ENCODE peak calls at places on chromosomes 3 and 15, in six cellular contexts. U is HT1080; Q is MV-4-11; K is foreskin fibroblast; I is B cell; B is stimulated activated CD4-positive, alpha-beta T cell treated with anti-CD3 and anti-CD28 coated beads, Interleukin-2, amount 100 ng/mL, for 48 hours. W is an unnamed sample.

GRCh38 chr3:129732200-129732876 is 125.9 kb upstream of the PLXND1 start:
- DNase-seq in U (peak), Q (no peak), K (no peak), I (no peak), B (no peak), W (peak)

GRCh38 chr3:143850877-143851276 is 2.6 kb upstream of the SLC9A9 start:
- DNase-seq in U (no peak), Q (no peak), K (peak), I (no peak), B (no peak), W (peak)

GRCh38 chr15:31374489-31374888 is 47.9 kb downstream of the KLF13 start:
- DNase-seq in U (no peak), Q (no peak), K (no peak), I (no peak), B (no peak), W (no peak)

GRCh38 chr15:71785996-71786395 is 24.4 kb upstream of the NR2E3 start:
- DNase-seq in U (no peak), Q (no peak), K (no peak), I (no peak), B (no peak), W (no peak)

GRCh38 chr15:46344115-46344749 is 709.4 kb downstream of the SQOR start:
- DNase-seq in U (no peak), Q (no peak), K (no peak), I (no peak), B (no peak), W (peak)

GRCh38 chr3:24373198-24373959 is 121.3 kb downstream of the THRB start:
- DNase-seq in U (no peak), Q (no peak), K (no peak), I (no peak), B (no peak), W (no peak)

GRCh38 chr3:39383913-39384664 is 919 bp downstream of the SLC25A38 start:
- DNase-seq in U (peak), Q (no peak), K (peak), I (peak), B (peak), W (peak)

GRCh38 chr3:9933561-9934234 is at the start of gene CRELD1:
- DNase-seq in U (no peak), Q (peak), K (peak), I (peak), B (peak), W (peak)

GRCh38 chr15:88803241-88803919 is at the start of gene ACAN:
- DNase-seq in U (no peak), Q (no peak), K (no peak), I (no peak), B (no peak), W (no peak)

GRCh38 chr3:169822540-169822939 is 9.8 kb upstream of the LRRC34 start:
- DNase-seq in U (no peak), Q (no peak), K (no peak), I (no peak), B (no peak), W (no peak)

W was measured in kidney tubule cell.